ENCODE peak calls at places on chromosomes 6 and 20, in four cellular contexts. O is RWPE1, B is right lobe of liver, A is prostate gland. I is an unnamed sample.

GRCh38 chr20:48397689-48398005 is 430.2 kb downstream of the PREX1 start:
- DNase-seq in B (no peak), A (no peak), O (no peak), I (no peak)

GRCh38 chr6:123363912-123364311 is 272.8 kb downstream of the TRDN start:
- DNase-seq in A (no peak), O (no peak), B (no peak), I (no peak)

GRCh38 chr6:101396552-101397173 is 3.2 kb downstream of the GRIK2 start:
- DNase-seq in O (peak; percentile 41), B (peak; percentile 58), A (peak; percentile 61), I (peak; percentile 59)

GRCh38 chr6:11258260-11259237 is 26.1 kb upstream of the NEDD9 start:
- DNase-seq in B (no peak), O (no peak), A (no peak), I (no peak)

GRCh38 chr6:113103618-113104390 is 753.3 kb upstream of the MARCKS start:
- DNase-seq in B (no peak), O (no peak), A (no peak), I (no peak)

GRCh38 chr20:25233016-25233772 is 14.7 kb upstream of the PYGB start:
- DNase-seq in O (peak; percentile 79), A (peak; percentile 96), B (peak; percentile 85), I (peak; percentile 94)

GRCh38 chr20:5658897-5659296 is 91.3 kb upstream of the SHLD1 start:
- DNase-seq in B (peak; percentile 44), O (peak; percentile 70), A (peak; percentile 44), I (peak; percentile 29)

GRCh38 chr6:84671188-84671587 is 93.2 kb downstream of the TBX18 start:
- DNase-seq in B (no peak), O (no peak), A (no peak), I (no peak)

GRCh38 chr20:20366551-20366895 is 1.4 kb upstream of the INSM1 start:
- DNase-seq in A (no peak), B (no peak), O (no peak), I (no peak)

GRCh38 chr6:106281661-106282060 is 43.9 kb downstream of the ATG5 start:
- DNase-seq in O (no peak), B (no peak), A (no peak), I (no peak)

GRCh38 chr6:159125977-159126376 is 43.2 kb upstream of the FNDC1 start:
- DNase-seq in O (no peak), A (no peak), B (no peak), I (no peak)

GRCh38 chr6:72466471-72466870 is 155.4 kb upstream of the KCNQ5 start:
- DNase-seq in B (no peak), O (no peak), A (no peak), I (no peak)

GRCh38 chr20:25486377-25486776 is 78.9 kb downstream of the GINS1 start:
- DNase-seq in O (no peak), B (no peak), A (no peak), I (no peak)

GRCh38 chr6:31094389-31094881 is 17.9 kb downstream of the C6orf15 start:
- DNase-seq in A (peak; percentile 47), O (no peak), B (no peak), I (no peak)

GRCh38 chr6:25413506-25413905 is 134.3 kb downstream of the CARMIL1 start:
- DNase-seq in A (no peak), O (no peak), B (no peak), I (no peak)

GRCh38 chr20:21396921-21397340 is 395 bp downstream of the NKX2-4 start:
- DNase-seq in B (peak; percentile 25), A (no peak), O (no peak), I (no peak)

GRCh38 chr6:41199427-41200246 is 1.3 kb downstream of the TREML2 start:
- DNase-seq in B (no peak), A (no peak), O (no peak), I (no peak)

GRCh38 chr6:41161851-41162552 is 914 bp downstream of the TREM2 start:
- DNase-seq in B (no peak), A (no peak), O (no peak), I (no peak)

GRCh38 chr6:155638200-155638599 is 182.6 kb upstream of the NOX3 start:
- DNase-seq in A (no peak), B (no peak), O (no peak), I (no peak)

GRCh38 chr6:91083226-91083625 is 496.4 kb upstream of the MAP3K7 start:
- DNase-seq in O (no peak), B (no peak), A (no peak), I (no peak)

GRCh38 chr6:5997420-5998093 is 9.2 kb downstream of the NRN1 start:
- DNase-seq in B (no peak), A (no peak), O (no peak), I (no peak)

GRCh38 chr6:6843057-6843627 is 254.6 kb downstream of the LY86 start:
- DNase-seq in B (no peak), A (no peak), O (peak; percentile 75), I (no peak)

GRCh38 chr6:141326426-141326825 is 806.3 kb upstream of the GJE1 start:
- DNase-seq in B (no peak), A (no peak), O (peak; percentile 87), I (no peak)

GRCh38 chr6:42013134-42013516 is 37.2 kb upstream of the TAF8 start:
- DNase-seq in O (no peak), B (no peak), A (no peak), I (no peak)

GRCh38 chr20:49397525-49397924 is 84.9 kb downstream of the KCNB1 start:
- DNase-seq in O (peak; percentile 87), B (no peak), A (no peak), I (no peak)

GRCh38 chr20:29878281-29878741 is 1379.2 kb upstream of the DEFB115 start:
- DNase-seq in A (no peak), B (peak; percentile 22), O (no peak), I (peak; percentile 26)

GRCh38 chr6:37473364-37474095 is 26.2 kb downstream of the CCDC167 start:
- DNase-seq in O (peak; percentile 81), B (peak; percentile 80), A (peak; percentile 87), I (peak; percentile 89)

GRCh38 chr20:47397652-47398301 is 41.3 kb upstream of the ZMYND8 start:
- DNase-seq in B (no peak), A (no peak), O (no peak), I (no peak)

GRCh38 chr20:57435498-57436222 is 44.5 kb downstream of the RBM38 start:
- DNase-seq in A (peak; percentile 97), B (peak; percentile 89), O (peak; percentile 85), I (peak; percentile 82)

GRCh38 chr6:105301756-105302616 is 100.9 kb downstream of the PREP start:
- DNase-seq in A (peak; percentile 78), B (no peak), O (no peak), I (peak; percentile 83)

GRCh38 chr20:17508756-17509155 is 22.4 kb downstream of the BFSP1 start:
- DNase-seq in A (no peak), B (no peak), O (no peak), I (no peak)

GRCh38 chr20:63884506-63885263 is 10.2 kb upstream of the DNAJC5 start:
- DNase-seq in B (peak; percentile 54), O (no peak), A (peak; percentile 58), I (peak; percentile 67)

GRCh38 chr6:15783484-15783883 is 120.7 kb upstream of the DTNBP1 start:
- DNase-seq in B (no peak), A (no peak), O (no peak), I (no peak)

GRCh38 chr20:19317240-19318069 is 105.0 kb downstream of the SLC24A3 start:
- DNase-seq in O (no peak), B (no peak), A (no peak), I (no peak)

DNA sequence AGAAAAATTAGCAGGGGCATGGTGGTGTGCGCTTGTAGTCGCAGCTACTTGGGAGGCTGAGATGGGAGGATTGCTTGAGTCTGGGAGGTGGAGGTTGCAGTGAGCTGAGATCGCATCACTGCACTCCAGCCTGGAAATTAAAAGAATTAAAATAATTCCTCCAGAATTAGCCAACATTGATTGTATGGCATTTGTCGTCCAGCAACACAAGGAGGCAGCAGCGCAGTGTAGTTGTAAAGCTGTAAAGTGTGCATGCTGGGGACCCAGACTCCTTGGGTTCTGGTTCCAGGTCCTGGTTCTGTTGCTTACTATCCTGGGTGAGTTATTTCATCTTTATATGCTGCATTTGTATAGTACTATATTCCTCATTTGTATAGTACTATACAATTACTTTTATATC is 41.4 kb downstream of the PEX7 start:
- DNase-seq in O (no peak), B (no peak), A (no peak), I (no peak)
- TF ChIP-seq CTCF in O (no peak), B (no peak), A (no peak), I (no peak)

GRCh38 chr6:27294409-27294808 is 17.7 kb downstream of the POM121L2 start:
- DNase-seq in B (no peak), O (no peak), A (no peak), I (no peak)
- TF ChIP-seq CTCF in B (no peak), O (no peak), A (no peak), I (no peak)

GRCh38 chr20:38724603-38725457 is 544 bp downstream of the SLC32A1 start:
- DNase-seq in B (no peak), O (no peak), A (no peak), I (no peak)

GRCh38 chr20:38726849-38727601 is 2.7 kb downstream of the SLC32A1 start:
- DNase-seq in B (no peak), O (no peak), A (no peak), I (no peak)

GRCh38 chr20:38727602-38728236 is 3.4 kb downstream of the SLC32A1 start:
- DNase-seq in O (no peak), B (no peak), A (no peak), I (no peak)

GRCh38 chr20:38725458-38725958 is 1.2 kb downstream of the SLC32A1 start:
- DNase-seq in O (no peak), B (no peak), A (no peak), I (no peak)

GRCh38 chr20:38725959-38726848 is 1.9 kb downstream of the SLC32A1 start:
- DNase-seq in B (peak; percentile 43), A (no peak), O (peak; percentile 69), I (peak; percentile 33)
- TF ChIP-seq CTCF in B (no peak), A (no peak), O (peak; percentile 45), I (no peak)

DNA sequence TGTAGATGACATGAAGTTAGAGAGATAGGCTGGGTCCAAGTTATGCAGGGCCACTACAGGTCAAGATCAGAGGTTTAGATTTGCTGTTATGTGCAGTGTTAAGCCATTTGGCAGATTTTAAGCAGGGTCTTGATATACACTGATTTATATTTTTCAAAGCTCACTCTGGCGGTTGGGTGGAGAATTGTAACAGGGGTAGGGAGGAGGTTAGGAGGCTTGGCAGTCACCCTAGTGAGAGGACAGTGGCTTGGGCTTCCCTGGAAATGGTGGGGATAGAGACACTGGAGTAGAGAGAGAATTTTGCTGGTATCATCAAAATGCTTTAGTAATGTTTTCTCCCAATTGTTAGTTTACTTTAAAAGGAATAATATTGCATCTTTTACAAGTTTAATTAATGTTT is 149.5 kb upstream of the SUPT3H start:
- DNase-seq in O (no peak), A (no peak), B (no peak), I (no peak)
- TF ChIP-seq CTCF in O (no peak), A (no peak), B (no peak), I (no peak)

DNA sequence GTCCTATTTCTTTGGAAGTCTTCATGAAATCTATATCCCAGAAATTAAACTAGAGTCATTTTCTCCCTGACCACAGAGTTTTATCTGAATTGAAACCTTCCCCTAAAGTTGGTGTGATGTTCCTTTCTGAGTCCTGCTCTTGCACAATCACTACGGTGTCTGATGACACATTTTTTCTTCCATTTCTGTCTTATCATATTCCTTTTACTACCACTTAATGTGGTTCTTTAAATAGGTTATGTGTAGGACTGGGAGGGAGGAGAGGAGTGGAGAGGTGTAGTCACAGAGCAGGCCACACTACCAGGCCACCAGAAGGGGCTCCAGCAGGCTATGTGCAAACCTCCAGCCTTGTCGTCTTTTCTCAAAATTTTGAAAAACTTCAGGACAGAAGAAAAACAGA is 39.7 kb upstream of the ATXN1 start:
- DNase-seq in O (no peak), B (no peak), A (no peak), I (no peak)
- TF ChIP-seq CTCF in O (no peak), B (no peak), A (no peak), I (no peak)

GRCh38 chr6:52515219-52515960 is 61.5 kb downstream of the TRAM2 start:
- DNase-seq in A (no peak), B (no peak), O (peak; percentile 31), I (no peak)
- TF ChIP-seq CTCF in A (no peak), B (no peak), O (no peak), I (no peak)

I was measured in stomach.